ENCODE peak calls at places on chromosome 5, in ten cellular contexts. R is RWPE1; P is Kasumi-1; T is GM12891; Q is substantia nigra; I is T-helper 9 cell; H is activated CD8-positive, alpha-beta memory T cell treated with anti-CD3 and anti-CD28 coated beads for 48 hours; J is frontal cortex; O is stimulated activated CD4-positive, alpha-beta T cell treated with anti-CD3 and anti-CD28 coated beads, TNF-alpha, amount 100 ng/mL, for 4 hours; Z is amniotic stem cell. K is an unnamed sample.

GRCh38 chr5:169862348-169862905 is 117.9 kb downstream of the INSYN2B start:
- DNase-seq in R (no peak), P (no peak), T (no peak), Q (no peak), I (no peak), H (no peak), J (no peak), O (no peak), Z (no peak), K (no peak)

GRCh38 chr5:335740-336038 is 14.2 kb downstream of the AHRR start:
- DNase-seq in R (no peak), P (no peak), T (no peak), Q (no peak), I (no peak), H (no peak), J (no peak), O (no peak), Z (no peak), K (no peak)

GRCh38 chr5:147935032-147935431 is 28.7 kb upstream of the C5orf46 start:
- DNase-seq in R (peak), P (peak), T (no peak), Q (no peak), I (no peak), H (no peak), J (peak), O (no peak), Z (peak), K (no peak)

GRCh38 chr5:3140117-3140516 is 388.6 kb upstream of the IRX2 start:
- DNase-seq in R (no peak), P (no peak), T (no peak), Q (no peak), I (no peak), H (no peak), J (no peak), O (no peak), Z (no peak), K (no peak)

GRCh38 chr5:133409210-133409674 is 203.1 kb downstream of the FSTL4 start:
- DNase-seq in R (no peak), P (no peak), T (no peak), Q (no peak), I (no peak), H (no peak), J (no peak), O (no peak), Z (no peak), K (no peak)

GRCh38 chr5:108382784-108383358 is 973 bp upstream of the FBXL17 start:
- DNase-seq in R (peak), P (peak), T (no peak), Q (no peak), I (no peak), H (no peak), J (peak), O (no peak), Z (no peak), K (no peak)

GRCh38 chr5:133831506-133832224 is 136.8 kb downstream of the C5orf15 start:
- DNase-seq in R (peak), P (no peak), T (no peak), Q (no peak), I (no peak), H (no peak), J (no peak), O (no peak), Z (no peak), K (no peak)

GRCh38 chr5:60014331-60014730 is 120.8 kb upstream of the PDE4D start:
- DNase-seq in R (no peak), P (no peak), T (no peak), Q (no peak), I (no peak), H (no peak), J (no peak), O (no peak), Z (no peak), K (no peak)

GRCh38 chr5:32538031-32538547 is 47.3 kb upstream of the SUB1 start:
- DNase-seq in R (no peak), P (no peak), T (peak), Q (no peak), I (no peak), H (no peak), J (no peak), O (peak), Z (no peak), K (peak)

GRCh38 chr5:81505672-81506071 is 111.7 kb upstream of the ACOT12 start:
- DNase-seq in R (no peak), P (no peak), T (peak), Q (no peak), I (no peak), H (no peak), J (no peak), O (no peak), Z (no peak), K (no peak)

GRCh38 chr5:167797933-167798332 is 493.5 kb upstream of the WWC1 start:
- DNase-seq in R (peak), P (no peak), T (no peak), Q (no peak), I (no peak), H (no peak), J (no peak), O (no peak), Z (no peak), K (no peak)

GRCh38 chr5:132056610-132057497 is 3.6 kb upstream of the IL3 start:
- DNase-seq in R (no peak), P (no peak), T (peak), Q (no peak), I (no peak), H (no peak), J (peak), O (no peak), Z (no peak), K (no peak)

GRCh38 chr5:135386096-135386495 is 12.9 kb downstream of the MACROH2A1 start:
- DNase-seq in R (peak), P (no peak), T (no peak), Q (no peak), I (no peak), H (no peak), J (no peak), O (no peak), Z (no peak), K (no peak)

GRCh38 chr5:15106530-15107283 is 235.1 kb upstream of the ANKH start:
- DNase-seq in R (no peak), P (no peak), T (no peak), Q (no peak), I (no peak), H (no peak), J (no peak), O (no peak), Z (no peak), K (no peak)

GRCh38 chr5:127072861-127073846 is at the start of gene C5orf63:
- DNase-seq in R (peak), P (no peak), T (peak), Q (peak), I (peak), H (peak), J (peak), O (peak), Z (peak), K (peak)

GRCh38 chr5:58358436-58358835 is 101.5 kb downstream of the PLK2 start:
- DNase-seq in R (no peak), P (no peak), T (no peak), Q (no peak), I (no peak), H (no peak), J (no peak), O (no peak), Z (no peak), K (no peak)

GRCh38 chr5:172918421-172919371 is 40.5 kb upstream of the RPL26L1 start:
- DNase-seq in R (no peak), P (no peak), T (no peak), Q (no peak), I (no peak), H (no peak), J (no peak), O (no peak), Z (no peak), K (no peak)

GRCh38 chr5:113212244-113212920 is 222.4 kb downstream of the TSSK1B start:
- DNase-seq in R (no peak), P (peak), T (no peak), Q (peak), I (no peak), H (no peak), J (no peak), O (no peak), Z (no peak), K (no peak)

GRCh38 chr5:19406576-19407365 is 581.2 kb downstream of the CDH18 start:
- DNase-seq in R (no peak), P (no peak), T (no peak), Q (no peak), I (no peak), H (no peak), J (no peak), O (no peak), Z (no peak), K (no peak)

GRCh38 chr5:57499262-57500050 is 16.8 kb upstream of the ACTBL2 start:
- DNase-seq in R (peak), P (peak), T (peak), Q (no peak), I (no peak), H (no peak), J (peak), O (no peak), Z (peak), K (peak)

GRCh38 chr5:9015250-9015936 is 530.5 kb downstream of the SEMA5A start:
- DNase-seq in R (no peak), P (peak), T (no peak), Q (no peak), I (no peak), H (no peak), J (no peak), O (no peak), Z (peak), K (no peak)

GRCh38 chr5:58818515-58818914 is 235.6 kb downstream of the RAB3C start:
- DNase-seq in R (no peak), P (no peak), T (no peak), Q (no peak), I (no peak), H (no peak), J (no peak), O (no peak), Z (no peak), K (no peak)

GRCh38 chr5:117072439-117072838 is 497.8 kb upstream of the SEMA6A start:
- DNase-seq in R (no peak), P (no peak), T (no peak), Q (no peak), I (no peak), H (no peak), J (no peak), O (no peak), Z (no peak), K (no peak)

GRCh38 chr5:143985832-143986485 is 174.0 kb downstream of the HMHB1 start:
- DNase-seq in R (peak), P (no peak), T (no peak), Q (no peak), I (no peak), H (no peak), J (no peak), O (no peak), Z (peak), K (no peak)

GRCh38 chr5:173201636-173202265 is 33.3 kb downstream of the NKX2-5 start:
- DNase-seq in R (peak), P (no peak), T (no peak), Q (no peak), I (no peak), H (no peak), J (no peak), O (no peak), Z (peak), K (no peak)

GRCh38 chr5:123125953-123126352 is 36.9 kb downstream of the PRDM6 start:
- DNase-seq in R (peak), P (no peak), T (no peak), Q (no peak), I (no peak), H (no peak), J (no peak), O (no peak), Z (no peak), K (no peak)

GRCh38 chr5:7745882-7746735 is 104.8 kb downstream of the CFAP90 start:
- DNase-seq in R (peak), P (peak), T (peak), Q (peak), I (peak), H (peak), J (peak), O (no peak), Z (peak), K (peak)

GRCh38 chr5:89308606-89309040 is 425.6 kb upstream of the MEF2C start:
- DNase-seq in R (no peak), P (no peak), T (no peak), Q (no peak), I (no peak), H (no peak), J (no peak), O (no peak), Z (no peak), K (no peak)

GRCh38 chr5:96324708-96325107 is 108.3 kb downstream of the PCSK1 start:
- DNase-seq in R (peak), P (no peak), T (no peak), Q (no peak), I (no peak), H (no peak), J (no peak), O (no peak), Z (no peak), K (no peak)

GRCh38 chr5:139342423-139342723 is 719 bp downstream of the PAIP2 start:
- DNase-seq in R (no peak), P (no peak), T (peak), Q (no peak), I (no peak), H (no peak), J (no peak), O (no peak), Z (no peak), K (peak)

GRCh38 chr5:6596388-6596787 is 36.5 kb downstream of the NSUN2 start:
- DNase-seq in R (no peak), P (no peak), T (no peak), Q (no peak), I (no peak), H (no peak), J (no peak), O (no peak), Z (no peak), K (no peak)

GRCh38 chr5:152097128-152097527 is 172.5 kb upstream of the GLRA1 start:
- DNase-seq in R (no peak), P (no peak), T (peak), Q (no peak), I (no peak), H (no peak), J (no peak), O (no peak), Z (no peak), K (no peak)

GRCh38 chr5:72282878-72283277 is 37.2 kb downstream of the MRPS27 start:
- DNase-seq in R (no peak), P (no peak), T (no peak), Q (no peak), I (no peak), H (no peak), J (no peak), O (no peak), Z (no peak), K (no peak)

GRCh38 chr5:137310051-137310730 is 188.9 kb downstream of the SPOCK1 start:
- DNase-seq in R (peak), P (no peak), T (no peak), Q (no peak), I (no peak), H (no peak), J (no peak), O (no peak), Z (peak), K (no peak)

K was measured in GM18507.